ENCODE peak calls at places on chromosomes 3 and 15, in five cellular contexts. One of them, this sample, is unnamed.

GRCh38 chr3:29557186-29557585 is 276.3 kb downstream of the RBMS3 start:
- DNase-seq in nucleus accumbens: no peak
- DNase-seq in iPS-NIHi11: no peak
- DNase-seq in LHCN-M2: no peak
- DNase-seq in stimulated activated naive CD8-positive, alpha-beta T cell treated with anti-CD3 and anti-CD28 coated beads, Interleukin-15, Interleukin-2, amounts not matched to agents 100 U/mL and 50 U/mL, for 24 hours: no peak
- DNase-seq in this sample: no peak

GRCh38 chr3:11377726-11378125 is 105.5 kb downstream of the ATG7 start:
- DNase-seq in nucleus accumbens: no peak
- DNase-seq in iPS-NIHi11: no peak
- DNase-seq in LHCN-M2: no peak
- DNase-seq in stimulated activated naive CD8-positive, alpha-beta T cell treated with anti-CD3 and anti-CD28 coated beads, Interleukin-15, Interleukin-2, amounts not matched to agents 100 U/mL and 50 U/mL, for 24 hours: no peak
- DNase-seq in this sample: no peak

GRCh38 chr3:15665510-15666150 is 64.1 kb downstream of the BTD start:
- DNase-seq in nucleus accumbens: no peak
- DNase-seq in iPS-NIHi11: no peak
- DNase-seq in LHCN-M2: no peak
- DNase-seq in stimulated activated naive CD8-positive, alpha-beta T cell treated with anti-CD3 and anti-CD28 coated beads, Interleukin-15, Interleukin-2, amounts not matched to agents 100 U/mL and 50 U/mL, for 24 hours: no peak
- DNase-seq in this sample: no peak

GRCh38 chr15:48850648-48851047 is 27.3 kb upstream of the EID1 start:
- DNase-seq in nucleus accumbens: no peak
- DNase-seq in iPS-NIHi11: no peak
- DNase-seq in LHCN-M2: no peak
- DNase-seq in stimulated activated naive CD8-positive, alpha-beta T cell treated with anti-CD3 and anti-CD28 coated beads, Interleukin-15, Interleukin-2, amounts not matched to agents 100 U/mL and 50 U/mL, for 24 hours: no peak
- DNase-seq in this sample: no peak

GRCh38 chr3:25854214-25854613 is 64.3 kb downstream of the OXSM start:
- DNase-seq in nucleus accumbens: no peak
- DNase-seq in iPS-NIHi11: no peak
- DNase-seq in LHCN-M2: peak
- DNase-seq in stimulated activated naive CD8-positive, alpha-beta T cell treated with anti-CD3 and anti-CD28 coated beads, Interleukin-15, Interleukin-2, amounts not matched to agents 100 U/mL and 50 U/mL, for 24 hours: no peak
- DNase-seq in this sample: no peak

GRCh38 chr3:129507181-129507831 is 21.1 kb upstream of the RHO start:
- DNase-seq in nucleus accumbens: peak
- DNase-seq in iPS-NIHi11: no peak
- DNase-seq in LHCN-M2: peak
- DNase-seq in stimulated activated naive CD8-positive, alpha-beta T cell treated with anti-CD3 and anti-CD28 coated beads, Interleukin-15, Interleukin-2, amounts not matched to agents 100 U/mL and 50 U/mL, for 24 hours: no peak
- DNase-seq in this sample: no peak

GRCh38 chr3:149844073-149844472 is 31.1 kb downstream of the RNF13 start:
- DNase-seq in nucleus accumbens: no peak
- DNase-seq in iPS-NIHi11: no peak
- DNase-seq in LHCN-M2: no peak
- DNase-seq in stimulated activated naive CD8-positive, alpha-beta T cell treated with anti-CD3 and anti-CD28 coated beads, Interleukin-15, Interleukin-2, amounts not matched to agents 100 U/mL and 50 U/mL, for 24 hours: no peak
- DNase-seq in this sample: no peak

GRCh38 chr3:4862973-4863372 is 116.3 kb upstream of the BHLHE40 start:
- DNase-seq in nucleus accumbens: no peak
- DNase-seq in iPS-NIHi11: no peak
- DNase-seq in LHCN-M2: no peak
- DNase-seq in stimulated activated naive CD8-positive, alpha-beta T cell treated with anti-CD3 and anti-CD28 coated beads, Interleukin-15, Interleukin-2, amounts not matched to agents 100 U/mL and 50 U/mL, for 24 hours: no peak
- DNase-seq in this sample: no peak

GRCh38 chr3:159249472-159250131 is 447.7 kb downstream of the MFSD1 start:
- DNase-seq in nucleus accumbens: no peak
- DNase-seq in iPS-NIHi11: no peak
- DNase-seq in LHCN-M2: no peak
- DNase-seq in stimulated activated naive CD8-positive, alpha-beta T cell treated with anti-CD3 and anti-CD28 coated beads, Interleukin-15, Interleukin-2, amounts not matched to agents 100 U/mL and 50 U/mL, for 24 hours: no peak
- DNase-seq in this sample: no peak

GRCh38 chr3:128402319-128402718 is 64.4 kb downstream of the DNAJB8 start:
- DNase-seq in nucleus accumbens: no peak
- DNase-seq in iPS-NIHi11: no peak
- DNase-seq in LHCN-M2: no peak
- DNase-seq in stimulated activated naive CD8-positive, alpha-beta T cell treated with anti-CD3 and anti-CD28 coated beads, Interleukin-15, Interleukin-2, amounts not matched to agents 100 U/mL and 50 U/mL, for 24 hours: no peak
- DNase-seq in this sample: no peak

GRCh38 chr3:132283440-132283839 is 33.8 kb upstream of the ACP3 start:
- DNase-seq in nucleus accumbens: no peak
- DNase-seq in iPS-NIHi11: peak
- DNase-seq in LHCN-M2: peak
- DNase-seq in stimulated activated naive CD8-positive, alpha-beta T cell treated with anti-CD3 and anti-CD28 coated beads, Interleukin-15, Interleukin-2, amounts not matched to agents 100 U/mL and 50 U/mL, for 24 hours: no peak
- DNase-seq in this sample: no peak

GRCh38 chr3:131402391-131403039 is 20.9 kb downstream of the NUDT16 start:
- DNase-seq in nucleus accumbens: peak
- DNase-seq in iPS-NIHi11: no peak
- DNase-seq in LHCN-M2: peak
- DNase-seq in stimulated activated naive CD8-positive, alpha-beta T cell treated with anti-CD3 and anti-CD28 coated beads, Interleukin-15, Interleukin-2, amounts not matched to agents 100 U/mL and 50 U/mL, for 24 hours: no peak
- DNase-seq in this sample: no peak

GRCh38 chr3:57163751-57164150 is 1.4 kb downstream of the IL17RD start:
- DNase-seq in nucleus accumbens: no peak
- DNase-seq in iPS-NIHi11: no peak
- DNase-seq in LHCN-M2: no peak
- DNase-seq in stimulated activated naive CD8-positive, alpha-beta T cell treated with anti-CD3 and anti-CD28 coated beads, Interleukin-15, Interleukin-2, amounts not matched to agents 100 U/mL and 50 U/mL, for 24 hours: no peak
- DNase-seq in this sample: no peak

GRCh38 chr15:51132384-51133139 is 37.9 kb upstream of the TNFAIP8L3 start:
- DNase-seq in nucleus accumbens: peak
- DNase-seq in iPS-NIHi11: peak
- DNase-seq in LHCN-M2: peak
- DNase-seq in stimulated activated naive CD8-positive, alpha-beta T cell treated with anti-CD3 and anti-CD28 coated beads, Interleukin-15, Interleukin-2, amounts not matched to agents 100 U/mL and 50 U/mL, for 24 hours: peak
- DNase-seq in this sample: no peak

GRCh38 chr3:180680097-180680430 is 775 bp upstream of the CCDC39 start:
- DNase-seq in nucleus accumbens: peak
- DNase-seq in iPS-NIHi11: peak
- DNase-seq in LHCN-M2: peak
- DNase-seq in stimulated activated naive CD8-positive, alpha-beta T cell treated with anti-CD3 and anti-CD28 coated beads, Interleukin-15, Interleukin-2, amounts not matched to agents 100 U/mL and 50 U/mL, for 24 hours: peak
- DNase-seq in this sample: no peak

GRCh38 chr3:147941984-147942383 is 532.8 kb downstream of the ZIC1 start:
- DNase-seq in nucleus accumbens: no peak
- DNase-seq in iPS-NIHi11: no peak
- DNase-seq in LHCN-M2: no peak
- DNase-seq in stimulated activated naive CD8-positive, alpha-beta T cell treated with anti-CD3 and anti-CD28 coated beads, Interleukin-15, Interleukin-2, amounts not matched to agents 100 U/mL and 50 U/mL, for 24 hours: no peak
- DNase-seq in this sample: no peak

GRCh38 chr3:125375950-125376679 is 990 bp upstream of the ZNF148 start:
- DNase-seq in nucleus accumbens: no peak
- DNase-seq in iPS-NIHi11: no peak
- DNase-seq in LHCN-M2: no peak
- DNase-seq in stimulated activated naive CD8-positive, alpha-beta T cell treated with anti-CD3 and anti-CD28 coated beads, Interleukin-15, Interleukin-2, amounts not matched to agents 100 U/mL and 50 U/mL, for 24 hours: no peak
- DNase-seq in this sample: no peak

GRCh38 chr3:3634326-3634725 is 164.9 kb upstream of the LRRN1 start:
- DNase-seq in nucleus accumbens: peak
- DNase-seq in iPS-NIHi11: no peak
- DNase-seq in LHCN-M2: no peak
- DNase-seq in stimulated activated naive CD8-positive, alpha-beta T cell treated with anti-CD3 and anti-CD28 coated beads, Interleukin-15, Interleukin-2, amounts not matched to agents 100 U/mL and 50 U/mL, for 24 hours: no peak
- DNase-seq in this sample: no peak

GRCh38 chr3:150286390-150287147 is 121.5 kb upstream of the TSC22D2 start:
- DNase-seq in nucleus accumbens: no peak
- DNase-seq in iPS-NIHi11: peak
- DNase-seq in LHCN-M2: peak
- DNase-seq in stimulated activated naive CD8-positive, alpha-beta T cell treated with anti-CD3 and anti-CD28 coated beads, Interleukin-15, Interleukin-2, amounts not matched to agents 100 U/mL and 50 U/mL, for 24 hours: no peak
- DNase-seq in this sample: no peak

GRCh38 chr3:33887478-33887877 is 89.0 kb downstream of the PDCD6IP start:
- DNase-seq in nucleus accumbens: no peak
- DNase-seq in iPS-NIHi11: no peak
- DNase-seq in LHCN-M2: no peak
- DNase-seq in stimulated activated naive CD8-positive, alpha-beta T cell treated with anti-CD3 and anti-CD28 coated beads, Interleukin-15, Interleukin-2, amounts not matched to agents 100 U/mL and 50 U/mL, for 24 hours: no peak
- DNase-seq in this sample: no peak

GRCh38 chr3:141986548-141987107 is 110.2 kb downstream of the ATP1B3 start:
- DNase-seq in nucleus accumbens: no peak
- DNase-seq in iPS-NIHi11: no peak
- DNase-seq in LHCN-M2: no peak
- DNase-seq in stimulated activated naive CD8-positive, alpha-beta T cell treated with anti-CD3 and anti-CD28 coated beads, Interleukin-15, Interleukin-2, amounts not matched to agents 100 U/mL and 50 U/mL, for 24 hours: no peak
- DNase-seq in this sample: no peak

GRCh38 chr15:51600114-51600513 is 22.5 kb downstream of the DMXL2 start:
- DNase-seq in nucleus accumbens: no peak
- DNase-seq in iPS-NIHi11: no peak
- DNase-seq in LHCN-M2: peak
- DNase-seq in stimulated activated naive CD8-positive, alpha-beta T cell treated with anti-CD3 and anti-CD28 coated beads, Interleukin-15, Interleukin-2, amounts not matched to agents 100 U/mL and 50 U/mL, for 24 hours: no peak
- DNase-seq in this sample: no peak

GRCh38 chr3:194731496-194732073 is 45.9 kb downstream of the FAM43A start:
- DNase-seq in nucleus accumbens: no peak
- DNase-seq in iPS-NIHi11: no peak
- DNase-seq in LHCN-M2: no peak
- DNase-seq in stimulated activated naive CD8-positive, alpha-beta T cell treated with anti-CD3 and anti-CD28 coated beads, Interleukin-15, Interleukin-2, amounts not matched to agents 100 U/mL and 50 U/mL, for 24 hours: no peak
- DNase-seq in this sample: no peak

GRCh38 chr3:59103552-59103951 is 53.7 kb upstream of the CFAP20DC start:
- DNase-seq in nucleus accumbens: no peak
- DNase-seq in iPS-NIHi11: no peak
- DNase-seq in LHCN-M2: no peak
- DNase-seq in stimulated activated naive CD8-positive, alpha-beta T cell treated with anti-CD3 and anti-CD28 coated beads, Interleukin-15, Interleukin-2, amounts not matched to agents 100 U/mL and 50 U/mL, for 24 hours: no peak
- DNase-seq in this sample: no peak

GRCh38 chr3:36557021-36557707 is 176.9 kb downstream of the STAC start:
- DNase-seq in nucleus accumbens: no peak
- DNase-seq in iPS-NIHi11: no peak
- DNase-seq in LHCN-M2: no peak
- DNase-seq in stimulated activated naive CD8-positive, alpha-beta T cell treated with anti-CD3 and anti-CD28 coated beads, Interleukin-15, Interleukin-2, amounts not matched to agents 100 U/mL and 50 U/mL, for 24 hours: no peak
- DNase-seq in this sample: no peak

GRCh38 chr15:69760890-69761568 is 308.4 kb downstream of the RPLP1 start:
- DNase-seq in nucleus accumbens: no peak
- DNase-seq in iPS-NIHi11: no peak
- DNase-seq in LHCN-M2: peak
- DNase-seq in stimulated activated naive CD8-positive, alpha-beta T cell treated with anti-CD3 and anti-CD28 coated beads, Interleukin-15, Interleukin-2, amounts not matched to agents 100 U/mL and 50 U/mL, for 24 hours: peak
- DNase-seq in this sample: peak

GRCh38 chr3:71022552-71023335 is 560.8 kb downstream of the FOXP1 start:
- DNase-seq in nucleus accumbens: peak
- DNase-seq in iPS-NIHi11: peak
- DNase-seq in LHCN-M2: peak
- DNase-seq in stimulated activated naive CD8-positive, alpha-beta T cell treated with anti-CD3 and anti-CD28 coated beads, Interleukin-15, Interleukin-2, amounts not matched to agents 100 U/mL and 50 U/mL, for 24 hours: no peak
- DNase-seq in this sample: no peak

GRCh38 chr3:138862924-138863775 is 28.4 kb upstream of the PIK3CB start:
- DNase-seq in nucleus accumbens: peak
- DNase-seq in iPS-NIHi11: peak
- DNase-seq in LHCN-M2: peak
- DNase-seq in stimulated activated naive CD8-positive, alpha-beta T cell treated with anti-CD3 and anti-CD28 coated beads, Interleukin-15, Interleukin-2, amounts not matched to agents 100 U/mL and 50 U/mL, for 24 hours: no peak
- DNase-seq in this sample: no peak

GRCh38 chr3:52325686-52326085 is 9.6 kb downstream of the DNAH1 start:
- DNase-seq in nucleus accumbens: no peak
- DNase-seq in iPS-NIHi11: no peak
- DNase-seq in LHCN-M2: no peak
- DNase-seq in stimulated activated naive CD8-positive, alpha-beta T cell treated with anti-CD3 and anti-CD28 coated beads, Interleukin-15, Interleukin-2, amounts not matched to agents 100 U/mL and 50 U/mL, for 24 hours: no peak
- DNase-seq in this sample: no peak

GRCh38 chr3:162141232-162141631 is 644.6 kb downstream of the OTOL1 start:
- DNase-seq in nucleus accumbens: no peak
- DNase-seq in iPS-NIHi11: no peak
- DNase-seq in LHCN-M2: peak
- DNase-seq in stimulated activated naive CD8-positive, alpha-beta T cell treated with anti-CD3 and anti-CD28 coated beads, Interleukin-15, Interleukin-2, amounts not matched to agents 100 U/mL and 50 U/mL, for 24 hours: no peak
- DNase-seq in this sample: no peak

GRCh38 chr3:141998674-141999290 is 122.3 kb downstream of the ATP1B3 start:
- DNase-seq in nucleus accumbens: no peak
- DNase-seq in iPS-NIHi11: no peak
- DNase-seq in LHCN-M2: peak
- DNase-seq in stimulated activated naive CD8-positive, alpha-beta T cell treated with anti-CD3 and anti-CD28 coated beads, Interleukin-15, Interleukin-2, amounts not matched to agents 100 U/mL and 50 U/mL, for 24 hours: no peak
- DNase-seq in this sample: no peak

GRCh38 chr3:159796226-159796625 is 192.4 kb upstream of the IL12A start:
- DNase-seq in nucleus accumbens: no peak
- DNase-seq in iPS-NIHi11: no peak
- DNase-seq in LHCN-M2: no peak
- DNase-seq in stimulated activated naive CD8-positive, alpha-beta T cell treated with anti-CD3 and anti-CD28 coated beads, Interleukin-15, Interleukin-2, amounts not matched to agents 100 U/mL and 50 U/mL, for 24 hours: no peak
- DNase-seq in this sample: no peak

GRCh38 chr3:46946416-46946815 is 30.1 kb downstream of the CCDC12 start:
- DNase-seq in nucleus accumbens: no peak
- DNase-seq in iPS-NIHi11: no peak
- DNase-seq in LHCN-M2: no peak
- DNase-seq in stimulated activated naive CD8-positive, alpha-beta T cell treated with anti-CD3 and anti-CD28 coated beads, Interleukin-15, Interleukin-2, amounts not matched to agents 100 U/mL and 50 U/mL, for 24 hours: no peak
- DNase-seq in this sample: no peak

GRCh38 chr3:52099006-52099405 is 42.6 kb upstream of the DUSP7 start:
- DNase-seq in nucleus accumbens: no peak
- DNase-seq in iPS-NIHi11: no peak
- DNase-seq in LHCN-M2: no peak
- DNase-seq in stimulated activated naive CD8-positive, alpha-beta T cell treated with anti-CD3 and anti-CD28 coated beads, Interleukin-15, Interleukin-2, amounts not matched to agents 100 U/mL and 50 U/mL, for 24 hours: no peak
- DNase-seq in this sample: no peak

GRCh38 chr3:43768594-43768993 is 77.9 kb downstream of the ABHD5 start:
- DNase-seq in nucleus accumbens: no peak
- DNase-seq in iPS-NIHi11: no peak
- DNase-seq in LHCN-M2: peak
- DNase-seq in stimulated activated naive CD8-positive, alpha-beta T cell treated with anti-CD3 and anti-CD28 coated beads, Interleukin-15, Interleukin-2, amounts not matched to agents 100 U/mL and 50 U/mL, for 24 hours: no peak
- DNase-seq in this sample: no peak

GRCh38 chr3:4995500-4996053 is 16.3 kb downstream of the BHLHE40 start:
- DNase-seq in nucleus accumbens: no peak
- DNase-seq in iPS-NIHi11: no peak
- DNase-seq in LHCN-M2: peak
- DNase-seq in stimulated activated naive CD8-positive, alpha-beta T cell treated with anti-CD3 and anti-CD28 coated beads, Interleukin-15, Interleukin-2, amounts not matched to agents 100 U/mL and 50 U/mL, for 24 hours: peak
- DNase-seq in this sample: no peak

GRCh38 chr3:31532587-31533168 is at the start of gene STT3B:
- DNase-seq in nucleus accumbens: peak
- DNase-seq in iPS-NIHi11: peak
- DNase-seq in LHCN-M2: no peak
- DNase-seq in stimulated activated naive CD8-positive, alpha-beta T cell treated with anti-CD3 and anti-CD28 coated beads, Interleukin-15, Interleukin-2, amounts not matched to agents 100 U/mL and 50 U/mL, for 24 hours: peak
- DNase-seq in this sample: peak